ENCODE peak calls at places on chromosomes 4 and X, in seven cellular contexts. H is cardiac muscle cell, U is breast epithelium, M is brain microvascular endothelial cell, R is AG09309, P is A549, I is keratinocyte. O is an unnamed sample.

GRCh38 chr4:3041192-3042142 is 32.9 kb downstream of the HTT-AS start:
- DNase-seq in M (peak; percentile 64), P (no peak), H (peak; percentile 11), U (peak; percentile 69), I (no peak), R (no peak), O (no peak)

GRCh38 chr4:168203233-168203911 is 111.0 kb downstream of the ANXA10 start:
- DNase-seq in U (no peak), P (no peak), I (no peak), H (no peak), M (no peak), R (no peak), O (no peak)

GRCh38 chr4:99437686-99438577 is 2.8 kb upstream of the ADH7 start:
- DNase-seq in R (no peak), U (no peak), I (no peak), M (no peak), H (no peak), P (no peak), O (no peak)

GRCh38 chrX:53186363-53186762 is 38.6 kb downstream of the KDM5C start:
- DNase-seq in I (peak; percentile 83), H (no peak), U (no peak), M (peak; percentile 31), R (no peak), P (no peak), O (peak; percentile 69)

GRCh38 chrX:133366735-133367134 is 48.6 kb downstream of the GPC4 start:
- DNase-seq in M (no peak), I (no peak), U (no peak), P (no peak), R (no peak), H (no peak), O (no peak)

GRCh38 chrX:37863728-37864127 is 16.4 kb upstream of the DYNLT3 start:
- DNase-seq in U (no peak), M (no peak), H (no peak), P (no peak), R (no peak), I (no peak), O (no peak)

GRCh38 chrX:105483011-105483410 is 262.5 kb upstream of the TEX13A start:
- DNase-seq in M (peak; percentile 40), I (peak; percentile 53), P (no peak), H (peak; percentile 63), U (no peak), R (no peak), O (peak; percentile 5)

GRCh38 chr4:184444953-184445309 is 29.4 kb downstream of the IRF2 start:
- DNase-seq in P (no peak), H (no peak), R (no peak), M (no peak), U (no peak), I (no peak), O (no peak)

GRCh38 chrX:37712458-37712857 is 26.9 kb downstream of the XK start:
- DNase-seq in H (peak; percentile 55), I (no peak), P (no peak), M (peak; percentile 33), R (no peak), U (no peak), O (no peak)

GRCh38 chr4:124736526-124736925 is 24.0 kb upstream of the ANKRD50 start:
- DNase-seq in P (no peak), I (no peak), R (no peak), M (no peak), U (no peak), H (no peak), O (no peak)

GRCh38 chr4:53150631-53151488 is 215.0 kb downstream of the SCFD2 start:
- DNase-seq in P (no peak), I (no peak), U (no peak), H (no peak), R (no peak), M (peak; percentile 7), O (no peak)

GRCh38 chr4:37890501-37891220 is at the start of gene TBC1D1:
- DNase-seq in H (peak; percentile 15), M (no peak), I (no peak), R (no peak), P (peak; percentile 5), U (no peak), O (no peak)

GRCh38 chrX:154398668-154399526 is 720 bp downstream of the RPL10 start:
- DNase-seq in P (peak; percentile 86), H (peak; percentile 87), M (peak; percentile 61), I (no peak), R (peak; percentile 33), U (peak; percentile 86), O (no peak)

GRCh38 chrX:14712096-14712495 is 160.8 kb downstream of the FANCB start:
- DNase-seq in I (no peak), P (no peak), R (no peak), H (no peak), M (no peak), U (no peak), O (no peak)
- TF ChIP-seq CTCF in I (no peak), P (no peak), R (peak; percentile 26), H (no peak), M (peak; percentile 32), U (no peak), O (no peak)

GRCh38 chr4:159018062-159018629 is 84.7 kb upstream of the RAPGEF2 start:
- DNase-seq in I (no peak), U (no peak), H (peak; percentile 77), P (no peak), M (no peak), R (no peak), O (no peak)

GRCh38 chr4:159014896-159015295 is 88.0 kb upstream of the RAPGEF2 start:
- DNase-seq in R (peak; percentile 67), I (no peak), M (no peak), P (no peak), H (no peak), U (no peak), O (no peak)

GRCh38 chr4:159017323-159018036 is 85.4 kb upstream of the RAPGEF2 start:
- DNase-seq in I (no peak), P (no peak), H (no peak), M (no peak), U (no peak), R (no peak), O (no peak)

GRCh38 chr4:159015862-159016261 is 87.0 kb upstream of the RAPGEF2 start:
- DNase-seq in M (no peak), P (no peak), H (no peak), R (no peak), I (no peak), U (no peak), O (no peak)

GRCh38 chr4:159016527-159017137 is 86.2 kb upstream of the RAPGEF2 start:
- DNase-seq in R (no peak), H (peak; percentile 55), U (no peak), P (no peak), M (no peak), I (no peak), O (peak; percentile 29)
- TF ChIP-seq CTCF in R (no peak), H (peak; percentile 20), U (no peak), P (no peak), M (peak; percentile 52), I (peak; percentile 7), O (peak; percentile 50)

DNA sequence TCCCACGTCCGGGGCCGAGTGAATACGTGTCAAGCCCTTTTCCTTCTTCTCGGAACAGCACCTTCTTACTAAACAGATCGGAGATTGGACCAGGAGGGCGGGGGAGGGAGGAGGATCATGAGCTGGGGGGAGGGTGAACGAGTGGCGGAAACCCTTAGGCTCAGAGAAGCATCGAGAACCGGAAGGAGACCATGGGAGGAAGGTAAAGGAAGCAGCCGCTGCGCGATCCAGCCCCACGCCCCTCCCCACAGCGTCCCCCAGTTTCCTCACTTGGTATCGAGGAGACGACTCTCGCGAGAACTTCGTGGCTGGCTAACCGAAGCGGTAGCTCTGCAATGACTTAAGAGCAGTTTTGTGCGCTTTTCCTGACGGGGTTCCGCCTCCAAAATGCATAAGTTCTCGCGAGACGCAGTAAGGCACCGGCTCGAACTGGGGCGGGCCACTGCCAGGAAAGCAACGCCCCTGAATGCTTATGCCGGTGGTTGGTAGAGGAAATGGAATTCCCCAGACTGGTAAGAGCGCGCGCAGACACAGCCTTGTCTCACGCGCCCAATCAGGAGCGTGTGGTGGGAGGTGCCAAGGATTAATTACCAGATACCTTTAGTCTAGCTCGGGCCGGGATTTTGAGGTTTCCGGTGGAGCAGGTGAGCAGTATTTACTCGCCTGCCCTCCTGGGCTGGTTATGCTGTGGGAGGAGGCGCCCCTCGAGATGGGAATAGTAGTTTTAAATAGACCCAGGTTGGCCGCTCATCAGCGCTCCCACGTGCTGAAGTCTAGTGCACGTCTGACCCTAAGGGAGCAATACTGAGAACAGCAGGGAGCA is 534 bp upstream of the UBE2D3 start:
- DNase-seq in R (peak; percentile 100), H (peak; percentile 100), P (peak; percentile 100), M (peak; percentile 100), U (peak; percentile 97), I (peak; percentile 99), O (peak; percentile 99)
- TF ChIP-seq CTCF in R (no peak), H (no peak), P (no peak), M (peak; percentile 9), U (peak; percentile 7), I (peak; percentile 10), O (no peak)

GRCh38 chrX:70331161-70331560 is 41.3 kb downstream of the KIF4A start:
- DNase-seq in R (no peak), M (no peak), U (no peak), I (no peak), P (no peak), H (peak; percentile 67), O (no peak)

GRCh38 chrX:70338290-70338689 is 48.4 kb downstream of the KIF4A start:
- DNase-seq in P (no peak), H (peak; percentile 12), M (no peak), U (no peak), I (no peak), R (no peak), O (no peak)

GRCh38 chrX:70336767-70337166 is 46.9 kb downstream of the KIF4A start:
- DNase-seq in M (no peak), R (no peak), H (no peak), P (no peak), U (no peak), I (no peak), O (no peak)

GRCh38 chrX:70332600-70332999 is 42.7 kb downstream of the KIF4A start:
- DNase-seq in P (peak; percentile 20), H (no peak), R (no peak), I (no peak), M (no peak), U (no peak), O (no peak)
- TF ChIP-seq CTCF in P (no peak), H (peak; percentile 24), R (peak; percentile 26), I (peak; percentile 27), M (peak; percentile 44), U (no peak), O (peak; percentile 8)

GRCh38 chr4:107757293-107757692 is 37.3 kb upstream of the PAPSS1 start:
- DNase-seq in H (no peak), U (no peak), P (no peak), R (no peak), I (no peak), M (no peak), O (no peak)

GRCh38 chr4:107755841-107756356 is 35.9 kb upstream of the PAPSS1 start:
- DNase-seq in R (no peak), H (peak; percentile 78), P (no peak), I (no peak), U (no peak), M (no peak), O (no peak)

GRCh38 chr4:107760281-107760947 is 40.4 kb upstream of the PAPSS1 start:
- DNase-seq in I (no peak), H (peak; percentile 36), U (no peak), P (peak; percentile 47), R (no peak), M (no peak), O (no peak)

GRCh38 chr4:107757860-107758476 is 37.9 kb upstream of the PAPSS1 start:
- DNase-seq in H (peak; percentile 56), P (peak; percentile 17), R (no peak), I (no peak), U (no peak), M (no peak), O (no peak)
- TF ChIP-seq CTCF in H (peak; percentile 43), P (peak; percentile 52), R (peak; percentile 30), I (peak; percentile 30), U (no peak), M (no peak), O (peak; percentile 20)